ENCODE peak calls at places on chromosome X, in eight cellular contexts. J, G, P, S, U, Z, D and T are unnamed samples.
A peak's percentile ranks its signal among the peaks of the same experiment; 100 is the strongest.

GRCh38 chrX:71216446-71216845 is 6.6 kb upstream of the GJB1 start:
- DNase-seq in J (no peak), G (no peak), P (no peak), S (no peak), U (no peak), Z (peak; percentile 35), D (no peak), T (no peak)

GRCh38 chrX:83658731-83659130 is 150.6 kb downstream of the POU3F4 start:
- DNase-seq in J (no peak), G (no peak), P (no peak), S (no peak), U (no peak), Z (no peak), D (no peak), T (no peak)

GRCh38 chrX:126551306-126551705 is 1.3 kb downstream of the DCAF12L1 start:
- DNase-seq in J (no peak), G (no peak), P (no peak), S (no peak), U (no peak), Z (no peak), D (no peak), T (no peak)

GRCh38 chrX:153909024-153909979 is 4.8 kb downstream of the AVPR2 start:
- DNase-seq in J (peak; percentile 21), G (no peak), P (no peak), S (no peak), U (no peak), Z (no peak), D (no peak), T (peak; percentile 32)

GRCh38 chrX:7191681-7192110 is 43.7 kb upstream of the PUDP start:
- DNase-seq in J (no peak), G (no peak), P (no peak), S (no peak), U (no peak), Z (no peak), D (no peak), T (no peak)

GRCh38 chrX:49172280-49172780 is 632 bp downstream of the PLP2 start:
- DNase-seq in J (peak; percentile 77), G (peak; percentile 85), P (peak; percentile 87), S (no peak), U (peak; percentile 63), Z (peak; percentile 81), D (peak; percentile 66), T (peak; percentile 67)

GRCh38 chrX:17738002-17738713 is 865 bp downstream of the SCML1 start:
- DNase-seq in J (no peak), G (no peak), P (peak; percentile 77), S (no peak), U (peak; percentile 59), Z (peak; percentile 27), D (peak; percentile 31), T (peak; percentile 24)

GRCh38 chrX:98067611-98068010 is 1183.9 kb downstream of the RPA4 start:
- DNase-seq in J (no peak), G (no peak), P (no peak), S (peak; percentile 8), U (no peak), Z (no peak), D (no peak), T (no peak)

GRCh38 chrX:71616672-71617529 is 1.4 kb downstream of the CXCR3 start:
- DNase-seq in J (no peak), G (no peak), P (no peak), S (no peak), U (no peak), Z (peak; percentile 89), D (no peak), T (no peak)

GRCh38 chrX:39016551-39016950 is 215.3 kb downstream of the MID1IP1 start:
- DNase-seq in J (no peak), G (no peak), P (no peak), S (no peak), U (no peak), Z (peak; percentile 86), D (no peak), T (no peak)

GRCh38 chrX:150854856-150855255 is 43.6 kb downstream of the CD99L2 start:
- DNase-seq in J (no peak), G (no peak), P (no peak), S (no peak), U (no peak), Z (no peak), D (no peak), T (no peak)

GRCh38 chrX:50765986-50766385 is 48.0 kb downstream of the SHROOM4 start:
- DNase-seq in J (no peak), G (no peak), P (no peak), S (no peak), U (no peak), Z (no peak), D (no peak), T (no peak)

GRCh38 chrX:14697453-14697852 is 168.1 kb downstream of the GLRA2 start:
- DNase-seq in J (no peak), G (no peak), P (no peak), S (no peak), U (peak; percentile 13), Z (peak; percentile 26), D (peak; percentile 10), T (no peak)

GRCh38 chrX:115357316-115357715 is 67.8 kb downstream of the LUZP4 start:
- DNase-seq in J (no peak), G (no peak), P (no peak), S (no peak), U (no peak), Z (no peak), D (no peak), T (no peak)

GRCh38 chrX:68808686-68809357 is 20.0 kb upstream of the EFNB1 start:
- DNase-seq in J (peak; percentile 62), G (no peak), P (no peak), S (no peak), U (no peak), Z (no peak), D (no peak), T (peak; percentile 26)

GRCh38 chrX:15233416-15234015 is 36.4 kb downstream of the ASB9 start:
- DNase-seq in J (no peak), G (no peak), P (no peak), S (no peak), U (no peak), Z (peak; percentile 0), D (no peak), T (no peak)

GRCh38 chrX:100687546-100687945 is 43.5 kb downstream of the SRPX2 start:
- DNase-seq in J (no peak), G (no peak), P (no peak), S (no peak), U (no peak), Z (no peak), D (no peak), T (no peak)

GRCh38 chrX:3567681-3568080 is 145.8 kb downstream of the PRKX start:
- DNase-seq in J (no peak), G (no peak), P (no peak), S (no peak), U (no peak), Z (no peak), D (no peak), T (no peak)

GRCh38 chrX:16060252-16060651 is 63.1 kb upstream of the GRPR start:
- DNase-seq in J (no peak), G (no peak), P (no peak), S (no peak), U (no peak), Z (no peak), D (no peak), T (no peak)

GRCh38 chrX:40244980-40245379 is 147.2 kb upstream of the BCOR start:
- DNase-seq in J (no peak), G (no peak), P (no peak), S (no peak), U (no peak), Z (no peak), D (no peak), T (no peak)

DNA sequence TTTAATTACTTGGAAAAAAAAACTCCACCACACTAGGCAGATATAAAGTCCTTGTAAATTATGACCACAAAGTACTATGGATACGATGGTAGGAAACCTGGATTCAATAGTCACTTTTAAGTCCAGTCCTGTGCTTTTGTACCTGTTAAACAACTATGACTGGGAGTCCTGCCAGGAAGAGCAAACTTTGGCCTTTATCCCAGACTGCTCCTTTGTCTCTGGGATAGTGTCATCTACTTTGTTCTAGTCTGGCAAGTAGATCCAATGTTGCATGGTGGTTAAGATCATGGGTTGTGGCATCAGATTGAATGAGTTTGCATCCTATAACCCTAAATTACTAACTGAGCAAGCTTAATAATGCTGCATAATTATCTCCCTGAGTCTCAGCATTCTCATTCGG is 175.3 kb upstream of the FGF13 start:
- DNase-seq in J (no peak), G (no peak), P (no peak), S (no peak), U (peak; percentile 46), Z (no peak), D (no peak), T (no peak)
- H3K27me3 ChIP-seq in J (no peaks in the 10 kb centered on the region), G (no peaks in the 10 kb centered on the region), P (no peaks in the 10 kb centered on the region), S (no peaks in the 10 kb centered on the region), U (no peaks in the 10 kb centered on the region), Z (no peaks in the 10 kb centered on the region), D (no peaks in the 10 kb centered on the region), T (no peaks in the 10 kb centered on the region)

DNA sequence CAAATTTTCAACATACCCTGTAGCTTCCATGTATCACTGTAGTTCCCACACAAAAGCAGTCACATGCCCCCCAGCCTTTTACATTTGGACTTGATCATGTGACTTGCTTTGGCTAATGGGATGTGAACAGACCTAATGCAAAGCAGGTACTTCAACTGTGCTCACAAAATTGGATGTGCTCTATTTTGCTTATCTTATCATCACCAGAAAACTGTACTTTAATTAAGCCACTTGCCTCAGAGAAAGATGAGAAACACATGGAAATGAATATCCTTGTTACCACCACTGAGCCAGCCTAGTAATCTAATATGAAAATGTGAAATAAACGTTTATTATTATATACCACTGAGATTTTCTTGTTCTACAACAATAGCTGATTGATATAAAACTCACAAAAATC is 402.7 kb upstream of the HTR2C start:
- DNase-seq in J (no peak), G (no peak), P (no peak), S (no peak), U (no peak), Z (no peak), D (no peak), T (no peak)
- H3K27me3 ChIP-seq in J (no peaks in the 10 kb centered on the region), G (no peaks in the 10 kb centered on the region), P (no peaks in the 10 kb centered on the region), S (no peaks in the 10 kb centered on the region), U (no peaks in the 10 kb centered on the region), Z (no peaks in the 10 kb centered on the region), D (no peaks in the 10 kb centered on the region), T (no peaks in the 10 kb centered on the region)

DNA sequence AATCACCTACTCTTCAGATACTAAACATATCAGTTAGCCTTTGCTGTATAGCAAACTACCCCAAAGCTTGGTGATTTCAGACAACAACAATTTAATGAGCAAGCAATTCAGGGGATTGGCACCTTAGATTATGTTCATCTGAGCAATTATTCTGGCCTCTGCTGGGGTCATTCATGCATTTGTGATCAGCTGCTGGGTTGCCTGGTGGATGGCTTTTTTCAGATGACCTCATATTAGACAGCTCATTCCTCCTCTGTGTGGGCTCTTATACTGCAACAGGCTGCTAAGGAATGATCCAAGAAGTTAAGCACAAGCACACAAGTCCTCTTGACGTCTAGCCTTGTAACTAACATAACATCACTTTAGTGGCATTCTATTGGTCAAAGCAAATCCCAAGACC is 153.0 kb upstream of the PPP1R2C start:
- DNase-seq in J (no peak), G (no peak), P (no peak), S (no peak), U (no peak), Z (no peak), D (no peak), T (no peak)
- H3K27me3 ChIP-seq in J (no peaks in the 10 kb centered on the region), G (no peaks in the 10 kb centered on the region), P (no peaks in the 10 kb centered on the region), S (no peaks in the 10 kb centered on the region), U (no peaks in the 10 kb centered on the region), Z (no peaks in the 10 kb centered on the region), D (no peaks in the 10 kb centered on the region), T (no peaks in the 10 kb centered on the region)

DNA sequence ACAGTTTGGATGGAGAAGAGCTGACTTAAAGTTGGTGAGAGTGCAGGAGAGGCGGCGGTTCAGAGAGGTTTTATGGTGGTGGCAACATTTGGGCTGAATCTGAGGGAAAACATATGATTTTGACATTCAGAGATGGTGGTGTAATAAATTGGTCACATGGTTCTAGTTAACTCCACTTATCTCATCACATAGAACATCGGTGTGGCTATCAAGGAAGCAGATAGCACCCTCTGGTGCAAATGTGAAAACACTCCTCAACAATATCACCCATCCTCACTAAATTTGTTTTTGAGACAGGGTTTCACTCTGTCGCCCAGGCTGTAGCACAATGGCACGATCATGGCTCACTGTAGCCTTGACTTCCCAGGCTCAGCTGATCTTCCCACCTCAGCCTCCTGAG is 28.8 kb downstream of the SUPT20HL2 start:
- DNase-seq in J (no peak), G (no peak), P (no peak), S (no peak), U (no peak), Z (peak; percentile 31), D (no peak), T (no peak)
- H3K27me3 ChIP-seq in J (no peaks in the 10 kb centered on the region), G (no peaks in the 10 kb centered on the region), P (no peaks in the 10 kb centered on the region), S (no peaks in the 10 kb centered on the region), U (no peaks in the 10 kb centered on the region), Z (no peaks in the 10 kb centered on the region), D (no peaks in the 10 kb centered on the region), T (no peaks in the 10 kb centered on the region)